ENCODE peak calls at places on chromosome 6, in ten cellular contexts. G is GM12878, T is Panc1, E is breast epithelium, S is stomach, C is HL-60, X is H1, O is HepG2, D is HCT116, H is suprapubic skin. L is an unnamed sample.

GRCh38 chr6:131244942-131245341 is 109.7 kb downstream of the AKAP7 start:
- DNase-seq in G (no peak), T (no peak), E (no peak), S (no peak), C (no peak), X (no peak), O (no peak), D (no peak), H (no peak), L (no peak)

GRCh38 chr6:12147557-12148316 is 135.6 kb downstream of the HIVEP1 start:
- DNase-seq in G (no peak), T (no peak), E (no peak), S (no peak), C (no peak), X (no peak), O (no peak), D (no peak), H (no peak), L (no peak)

GRCh38 chr6:33417127-33417902 is 592 bp downstream of the CUTA start:
- DNase-seq in G (no peak), T (no peak), E (no peak), S (no peak), C (no peak), X (no peak), O (no peak), D (no peak), H (peak), L (peak)

GRCh38 chr6:167951781-167952511 is 45.5 kb upstream of the KIF25 start:
- DNase-seq in G (no peak), T (no peak), E (no peak), S (no peak), C (no peak), X (no peak), O (no peak), D (no peak), H (no peak), L (no peak)

GRCh38 chr6:33061987-33062386 is 11.5 kb downstream of the HLA-DPA1 start:
- DNase-seq in G (peak), T (no peak), E (no peak), S (no peak), C (no peak), X (no peak), O (no peak), D (no peak), H (no peak), L (no peak)

GRCh38 chr6:157842213-157842612 is 19.2 kb downstream of the SNX9 start:
- DNase-seq in G (no peak), T (no peak), E (no peak), S (no peak), C (no peak), X (no peak), O (no peak), D (no peak), H (no peak), L (no peak)

GRCh38 chr6:43575105-43575771 is 600 bp downstream of the XPO5 start:
- DNase-seq in G (no peak), T (no peak), E (no peak), S (peak), C (no peak), X (no peak), O (peak), D (no peak), H (no peak), L (no peak)

GRCh38 chr6:167501831-167502385 is 177.0 kb downstream of the TTLL2 start:
- DNase-seq in G (no peak), T (peak), E (no peak), S (peak), C (no peak), X (no peak), O (peak), D (peak), H (no peak), L (peak)

GRCh38 chr6:128517124-128517523 is 3.3 kb downstream of the PTPRK start:
- DNase-seq in G (no peak), T (no peak), E (no peak), S (no peak), C (no peak), X (no peak), O (no peak), D (no peak), H (no peak), L (no peak)

GRCh38 chr6:151566557-151566956 is 72.7 kb downstream of the CCDC170 start:
- DNase-seq in G (no peak), T (no peak), E (no peak), S (no peak), C (no peak), X (no peak), O (no peak), D (no peak), H (no peak), L (no peak)

GRCh38 chr6:151561238-151561637 is 67.4 kb downstream of the CCDC170 start:
- DNase-seq in G (no peak), T (no peak), E (no peak), S (no peak), C (no peak), X (no peak), O (no peak), D (no peak), H (no peak), L (no peak)

GRCh38 chr6:151565940-151566339 is 72.1 kb downstream of the CCDC170 start:
- DNase-seq in G (no peak), T (no peak), E (no peak), S (no peak), C (no peak), X (no peak), O (no peak), D (no peak), H (no peak), L (no peak)

GRCh38 chr6:151564654-151565053 is 70.8 kb downstream of the CCDC170 start:
- DNase-seq in G (no peak), T (no peak), E (no peak), S (no peak), C (no peak), X (no peak), O (no peak), D (no peak), H (no peak), L (no peak)
- TF ChIP-seq POLR2AphosphoS5 in G (no peak), T (no peak), E (no peak), S (no peak), C (no peak), X (no peak), O (no peak), D (no peak), H (no peak), L (no peak)

GRCh38 chr6:85390105-85390728 is 59.7 kb upstream of the NT5E start:
- DNase-seq in G (no peak), T (no peak), E (no peak), S (no peak), C (no peak), X (no peak), O (peak), D (no peak), H (no peak), L (no peak)
- H3K4me3 ChIP-seq in G (no peak), T (no peak), E (no peak), S (no peak), C (no peak), X (no peak), O (no peak), D (no peak), H (no peak), L (no peak)

DNA sequence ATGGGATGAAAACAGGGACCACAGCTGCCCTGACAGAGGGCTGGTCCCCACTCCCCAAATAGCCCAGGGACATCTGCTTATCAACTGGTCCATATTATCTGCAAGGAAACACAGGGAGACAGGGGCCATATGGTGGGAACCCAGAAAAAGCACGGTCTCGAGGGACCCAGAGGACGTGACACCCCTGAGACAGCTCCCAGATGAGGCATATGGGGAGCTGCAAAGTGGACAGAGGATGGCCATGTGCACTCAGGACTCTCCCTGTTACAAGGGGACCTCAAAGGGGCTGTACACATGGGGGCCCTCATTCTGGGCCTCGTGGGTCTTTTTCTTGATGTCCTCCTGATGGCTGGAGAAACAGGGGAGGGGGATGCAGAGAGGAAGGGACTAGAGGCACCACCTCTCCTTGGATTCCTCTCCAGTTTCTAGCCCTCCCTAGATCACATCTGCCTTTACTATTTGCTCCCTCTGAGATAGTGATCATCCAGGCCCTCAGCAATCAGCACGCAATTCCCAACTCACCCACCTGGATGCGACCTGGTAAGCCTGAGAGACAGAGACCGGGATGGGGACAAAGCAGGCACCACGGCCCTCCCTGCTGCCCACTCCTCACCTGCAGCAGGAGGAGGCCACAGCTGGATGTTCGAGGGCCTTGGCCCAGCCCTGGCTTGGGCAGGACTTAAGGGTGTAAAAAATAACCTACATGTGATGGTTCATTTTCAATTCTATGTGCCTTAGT is 13.1 kb upstream of the HLA-G start:
- DNase-seq in G (no peak), T (no peak), E (no peak), S (no peak), C (no peak), X (peak), O (no peak), D (no peak), H (no peak), L (no peak)
- TF ChIP-seq POLR2AphosphoS5 in G (no peak), T (no peak), E (no peak), S (no peak), C (no peak), X (no peak), O (no peak), D (no peak), H (no peak), L (no peak)

GRCh38 chr6:139820191-139820590 is 445.7 kb upstream of the CITED2 start:
- DNase-seq in G (no peak), T (no peak), E (no peak), S (no peak), C (no peak), X (no peak), O (no peak), D (peak), H (no peak), L (no peak)

GRCh38 chr6:139823808-139824126 is 449.3 kb upstream of the CITED2 start:
- DNase-seq in G (no peak), T (no peak), E (no peak), S (no peak), C (no peak), X (no peak), O (no peak), D (no peak), H (no peak), L (no peak)

GRCh38 chr6:139824864-139825263 is 450.4 kb upstream of the CITED2 start:
- DNase-seq in G (no peak), T (no peak), E (no peak), S (no peak), C (no peak), X (no peak), O (no peak), D (no peak), H (no peak), L (no peak)

GRCh38 chr6:139823099-139823807 is 448.8 kb upstream of the CITED2 start:
- DNase-seq in G (no peak), T (no peak), E (no peak), S (no peak), C (no peak), X (no peak), O (no peak), D (no peak), H (no peak), L (no peak)

DNA sequence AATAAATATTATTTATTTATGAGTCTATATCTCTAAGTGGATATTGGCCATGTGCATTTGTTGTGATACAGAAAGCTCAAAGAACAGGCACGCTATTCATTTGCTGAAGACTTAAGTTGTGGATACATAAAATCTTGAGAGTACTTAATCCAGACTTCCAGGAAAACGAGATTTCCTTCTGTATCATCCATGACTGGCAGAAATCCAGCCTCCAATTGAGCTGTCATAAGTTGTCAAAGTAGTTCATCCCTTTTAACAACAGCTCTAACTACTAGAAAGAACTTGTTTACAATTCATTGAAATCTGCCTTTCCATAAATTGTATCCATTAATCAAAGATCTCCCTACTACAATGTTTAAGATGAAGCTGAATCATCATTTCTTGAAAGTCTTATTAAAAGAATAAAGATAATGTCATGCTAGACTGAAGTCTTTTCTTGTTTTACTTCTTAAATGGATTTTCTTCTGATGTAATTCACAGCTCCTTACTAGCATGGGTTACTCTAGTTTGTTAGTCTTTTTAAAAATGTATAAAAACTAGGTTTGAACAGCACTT is 447.3 kb upstream of the CITED2 start:
- DNase-seq in G (no peak), T (no peak), E (no peak), S (no peak), C (no peak), X (no peak), O (no peak), D (no peak), H (no peak), L (no peak)
- H3K4me3 ChIP-seq in G (no peak), T (no peak), E (no peak), S (no peak), C (no peak), X (no peak), O (no peak), D (no peak), H (no peak), L (no peak)